ENCODE peak calls at places on chromosomes 1 and 21, in eight cellular contexts. One of them, this sample, is unnamed.

GRCh38 chr1:27668808-27669723 is 2.9 kb downstream of the IFI6 start:
- ATAC-seq in K562: peak
- ATAC-seq in GM23338: peak
- ATAC-seq in Panc1: peak
- ATAC-seq in upper lobe of left lung: no peak
- ATAC-seq in HCT116: peak
- ATAC-seq in HepG2: peak
- ATAC-seq in GM12878: peak
- ATAC-seq in this sample: peak

GRCh38 chr1:191537030-191537429 is 621.2 kb upstream of the RGS18 start:
- ATAC-seq in K562: no peak
- ATAC-seq in GM23338: no peak
- ATAC-seq in Panc1: no peak
- ATAC-seq in upper lobe of left lung: no peak
- ATAC-seq in HCT116: no peak
- ATAC-seq in HepG2: no peak
- ATAC-seq in GM12878: no peak
- ATAC-seq in this sample: no peak

GRCh38 chr1:192903142-192903541 is 94.3 kb downstream of the RGS2 start:
- ATAC-seq in K562: no peak
- ATAC-seq in GM23338: no peak
- ATAC-seq in Panc1: no peak
- ATAC-seq in upper lobe of left lung: no peak
- ATAC-seq in HCT116: no peak
- ATAC-seq in HepG2: no peak
- ATAC-seq in GM12878: no peak
- ATAC-seq in this sample: no peak

GRCh38 chr1:79295967-79296366 is 289.4 kb upstream of the ADGRL4 start:
- ATAC-seq in K562: no peak
- ATAC-seq in GM23338: no peak
- ATAC-seq in Panc1: no peak
- ATAC-seq in upper lobe of left lung: no peak
- ATAC-seq in HCT116: no peak
- ATAC-seq in HepG2: no peak
- ATAC-seq in GM12878: no peak
- ATAC-seq in this sample: no peak

GRCh38 chr1:243587285-243587684 is 262.8 kb downstream of the AKT3 start:
- ATAC-seq in K562: no peak
- ATAC-seq in GM23338: no peak
- ATAC-seq in Panc1: no peak
- ATAC-seq in upper lobe of left lung: no peak
- ATAC-seq in HCT116: no peak
- ATAC-seq in HepG2: no peak
- ATAC-seq in GM12878: no peak
- ATAC-seq in this sample: no peak

GRCh38 chr1:17287377-17287776 is 20.6 kb upstream of the PADI4 start:
- ATAC-seq in K562: no peak
- ATAC-seq in GM23338: no peak
- ATAC-seq in Panc1: peak
- ATAC-seq in upper lobe of left lung: no peak
- ATAC-seq in HCT116: peak
- ATAC-seq in HepG2: no peak
- ATAC-seq in GM12878: no peak
- ATAC-seq in this sample: no peak

GRCh38 chr1:221902961-221903360 is 161.1 kb upstream of the DUSP10 start:
- ATAC-seq in K562: no peak
- ATAC-seq in GM23338: no peak
- ATAC-seq in Panc1: no peak
- ATAC-seq in upper lobe of left lung: peak
- ATAC-seq in HCT116: no peak
- ATAC-seq in HepG2: no peak
- ATAC-seq in GM12878: no peak
- ATAC-seq in this sample: no peak

GRCh38 chr1:212597495-212597894 is 11.1 kb upstream of the ATF3 start:
- ATAC-seq in K562: no peak
- ATAC-seq in GM23338: no peak
- ATAC-seq in Panc1: no peak
- ATAC-seq in upper lobe of left lung: no peak
- ATAC-seq in HCT116: no peak
- ATAC-seq in HepG2: no peak
- ATAC-seq in GM12878: no peak
- ATAC-seq in this sample: no peak

GRCh38 chr1:201051399-201051798 is 27.9 kb upstream of the KIF21B start:
- ATAC-seq in K562: no peak
- ATAC-seq in GM23338: no peak
- ATAC-seq in Panc1: no peak
- ATAC-seq in upper lobe of left lung: no peak
- ATAC-seq in HCT116: no peak
- ATAC-seq in HepG2: no peak
- ATAC-seq in GM12878: no peak
- ATAC-seq in this sample: no peak

GRCh38 chr1:94236630-94237290 is 624 bp downstream of the ARHGAP29 start:
- ATAC-seq in K562: no peak
- ATAC-seq in GM23338: peak
- ATAC-seq in Panc1: peak
- ATAC-seq in upper lobe of left lung: peak
- ATAC-seq in HCT116: peak
- ATAC-seq in HepG2: peak
- ATAC-seq in GM12878: peak
- ATAC-seq in this sample: peak

GRCh38 chr1:233097546-233098254 is 147.3 kb downstream of the NTPCR start:
- ATAC-seq in K562: no peak
- ATAC-seq in GM23338: no peak
- ATAC-seq in Panc1: no peak
- ATAC-seq in upper lobe of left lung: no peak
- ATAC-seq in HCT116: no peak
- ATAC-seq in HepG2: no peak
- ATAC-seq in GM12878: no peak
- ATAC-seq in this sample: peak

GRCh38 chr1:84156210-84156621 is 12.1 kb downstream of the PRKACB start:
- ATAC-seq in K562: no peak
- ATAC-seq in GM23338: no peak
- ATAC-seq in Panc1: peak
- ATAC-seq in upper lobe of left lung: no peak
- ATAC-seq in HCT116: peak
- ATAC-seq in HepG2: no peak
- ATAC-seq in GM12878: peak
- ATAC-seq in this sample: no peak

GRCh38 chr21:33441489-33442477 is 38.0 kb downstream of the TMEM50B start:
- ATAC-seq in K562: peak
- ATAC-seq in GM23338: no peak
- ATAC-seq in Panc1: no peak
- ATAC-seq in upper lobe of left lung: peak
- ATAC-seq in HCT116: no peak
- ATAC-seq in HepG2: no peak
- ATAC-seq in GM12878: peak
- ATAC-seq in this sample: peak

GRCh38 chr1:20125091-20125490 is 5.8 kb upstream of the PLA2G2D start:
- ATAC-seq in K562: peak
- ATAC-seq in GM23338: no peak
- ATAC-seq in Panc1: no peak
- ATAC-seq in upper lobe of left lung: no peak
- ATAC-seq in HCT116: no peak
- ATAC-seq in HepG2: no peak
- ATAC-seq in GM12878: no peak
- ATAC-seq in this sample: no peak

GRCh38 chr1:193156117-193156825 is 30.1 kb downstream of the B3GALT2 start:
- ATAC-seq in K562: no peak
- ATAC-seq in GM23338: no peak
- ATAC-seq in Panc1: no peak
- ATAC-seq in upper lobe of left lung: no peak
- ATAC-seq in HCT116: no peak
- ATAC-seq in HepG2: no peak
- ATAC-seq in GM12878: no peak
- ATAC-seq in this sample: no peak

GRCh38 chr1:9849691-9850441 is 26.1 kb upstream of the CLSTN1 start:
- ATAC-seq in K562: peak
- ATAC-seq in GM23338: peak
- ATAC-seq in Panc1: no peak
- ATAC-seq in upper lobe of left lung: no peak
- ATAC-seq in HCT116: no peak
- ATAC-seq in HepG2: no peak
- ATAC-seq in GM12878: peak
- ATAC-seq in this sample: no peak

GRCh38 chr1:232511172-232511571 is 118.8 kb downstream of the SIPA1L2 start:
- ATAC-seq in K562: no peak
- ATAC-seq in GM23338: no peak
- ATAC-seq in Panc1: no peak
- ATAC-seq in upper lobe of left lung: no peak
- ATAC-seq in HCT116: no peak
- ATAC-seq in HepG2: no peak
- ATAC-seq in GM12878: no peak
- ATAC-seq in this sample: peak

GRCh38 chr1:183306317-183307042 is 111.7 kb downstream of the NMNAT2 start:
- ATAC-seq in K562: peak
- ATAC-seq in GM23338: peak
- ATAC-seq in Panc1: no peak
- ATAC-seq in upper lobe of left lung: no peak
- ATAC-seq in HCT116: peak
- ATAC-seq in HepG2: peak
- ATAC-seq in GM12878: peak
- ATAC-seq in this sample: no peak

GRCh38 chr1:214385428-214385827 is 104.5 kb downstream of the SMYD2 start:
- ATAC-seq in K562: no peak
- ATAC-seq in GM23338: no peak
- ATAC-seq in Panc1: no peak
- ATAC-seq in upper lobe of left lung: no peak
- ATAC-seq in HCT116: no peak
- ATAC-seq in HepG2: no peak
- ATAC-seq in GM12878: no peak
- ATAC-seq in this sample: no peak

GRCh38 chr1:36257375-36257767 is 33.1 kb downstream of the THRAP3 start:
- ATAC-seq in K562: peak
- ATAC-seq in GM23338: peak
- ATAC-seq in Panc1: no peak
- ATAC-seq in upper lobe of left lung: no peak
- ATAC-seq in HCT116: peak
- ATAC-seq in HepG2: peak
- ATAC-seq in GM12878: peak
- ATAC-seq in this sample: no peak

GRCh38 chr1:205826975-205827374 is 14.0 kb upstream of the SLC41A1 start:
- ATAC-seq in K562: no peak
- ATAC-seq in GM23338: no peak
- ATAC-seq in Panc1: no peak
- ATAC-seq in upper lobe of left lung: no peak
- ATAC-seq in HCT116: no peak
- ATAC-seq in HepG2: no peak
- ATAC-seq in GM12878: no peak
- ATAC-seq in this sample: no peak

GRCh38 chr1:99975569-99975968 is 5.8 kb downstream of the SLC35A3 start:
- ATAC-seq in K562: no peak
- ATAC-seq in GM23338: no peak
- ATAC-seq in Panc1: no peak
- ATAC-seq in upper lobe of left lung: no peak
- ATAC-seq in HCT116: no peak
- ATAC-seq in HepG2: no peak
- ATAC-seq in GM12878: no peak
- ATAC-seq in this sample: no peak

GRCh38 chr1:171743014-171743870 is 1.4 kb upstream of the VAMP4 start:
- ATAC-seq in K562: peak
- ATAC-seq in GM23338: no peak
- ATAC-seq in Panc1: no peak
- ATAC-seq in upper lobe of left lung: peak
- ATAC-seq in HCT116: no peak
- ATAC-seq in HepG2: no peak
- ATAC-seq in GM12878: no peak
- ATAC-seq in this sample: peak

GRCh38 chr1:41618066-41618825 is 133.8 kb upstream of the EDN2 start:
- ATAC-seq in K562: no peak
- ATAC-seq in GM23338: no peak
- ATAC-seq in Panc1: no peak
- ATAC-seq in upper lobe of left lung: peak
- ATAC-seq in HCT116: no peak
- ATAC-seq in HepG2: no peak
- ATAC-seq in GM12878: no peak
- ATAC-seq in this sample: peak
- TF ChIP-seq POLR2AphosphoS5 in K562: no peak
- TF ChIP-seq POLR2AphosphoS5 in GM23338: no peak
- TF ChIP-seq POLR2AphosphoS5 in Panc1: no peak
- TF ChIP-seq POLR2AphosphoS5 in upper lobe of left lung: no peak
- TF ChIP-seq POLR2AphosphoS5 in HCT116: no peak
- TF ChIP-seq POLR2AphosphoS5 in HepG2: no peak
- TF ChIP-seq POLR2AphosphoS5 in GM12878: no peak
- TF ChIP-seq POLR2AphosphoS5 in this sample: peak

GRCh38 chr21:15289896-15290841 is 225.4 kb upstream of the NRIP1 start:
- ATAC-seq in K562: peak
- ATAC-seq in GM23338: peak
- ATAC-seq in Panc1: no peak
- ATAC-seq in upper lobe of left lung: peak
- ATAC-seq in HCT116: no peak
- ATAC-seq in HepG2: peak
- ATAC-seq in GM12878: no peak
- ATAC-seq in this sample: no peak
- H3K4me3 ChIP-seq in K562: no peak
- H3K4me3 ChIP-seq in GM23338: no peak
- H3K4me3 ChIP-seq in Panc1: no peak
- H3K4me3 ChIP-seq in upper lobe of left lung: no peak
- H3K4me3 ChIP-seq in HCT116: no peak
- H3K4me3 ChIP-seq in HepG2: no peak
- H3K4me3 ChIP-seq in GM12878: no peak
- H3K4me3 ChIP-seq in this sample: no peak

GRCh38 chr21:43345046-43345745 is 81.7 kb downstream of the SIK1 start:
- ATAC-seq in K562: no peak
- ATAC-seq in GM23338: no peak
- ATAC-seq in Panc1: no peak
- ATAC-seq in upper lobe of left lung: no peak
- ATAC-seq in HCT116: no peak
- ATAC-seq in HepG2: no peak
- ATAC-seq in GM12878: no peak
- ATAC-seq in this sample: no peak
- H3K27ac ChIP-seq in K562: no peak
- H3K27ac ChIP-seq in GM23338: no peak
- H3K27ac ChIP-seq in Panc1: peak
- H3K27ac ChIP-seq in upper lobe of left lung: peak
- H3K27ac ChIP-seq in HCT116: no peak
- H3K27ac ChIP-seq in HepG2: no peak
- H3K27ac ChIP-seq in GM12878: no peak
- H3K27ac ChIP-seq in this sample: no peak

DNA sequence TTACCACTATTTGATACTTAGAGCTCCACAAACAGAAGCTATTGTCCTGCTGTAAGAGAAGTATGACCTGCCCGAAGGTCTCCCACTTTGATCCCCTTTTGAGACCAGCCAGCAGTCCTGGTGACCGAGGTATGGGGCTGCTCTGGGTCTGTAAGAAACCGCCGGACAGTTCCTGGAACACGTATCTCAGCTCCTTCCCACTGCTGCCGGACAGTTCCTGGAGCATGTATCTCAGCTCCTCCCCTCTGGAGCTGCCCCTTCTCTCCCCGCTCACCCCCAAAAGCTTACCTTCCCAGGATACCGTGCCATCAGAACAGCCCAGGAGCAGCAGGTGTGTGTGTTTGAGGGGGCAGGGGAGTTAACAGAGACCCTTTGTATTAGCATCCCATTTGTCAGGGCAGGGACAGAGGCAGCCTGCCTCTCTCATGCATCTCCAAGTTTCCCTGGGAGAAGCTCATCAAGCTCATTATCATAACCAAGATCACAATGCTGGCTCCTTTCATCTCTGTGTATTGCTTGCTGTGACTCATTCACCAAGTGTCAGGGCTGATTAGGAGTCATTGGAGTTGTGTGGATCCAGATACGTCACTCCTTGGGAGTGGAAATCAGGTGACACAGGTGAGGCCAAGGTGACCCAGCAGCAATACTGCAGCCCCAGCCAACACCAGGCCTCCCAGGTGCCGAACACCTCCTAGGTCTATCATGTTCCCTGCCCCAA is 25.3 kb downstream of the OPTC start:
- ATAC-seq in K562: no peak
- ATAC-seq in GM23338: peak
- ATAC-seq in Panc1: no peak
- ATAC-seq in upper lobe of left lung: no peak
- ATAC-seq in HCT116: peak
- ATAC-seq in HepG2: no peak
- ATAC-seq in GM12878: no peak
- ATAC-seq in this sample: no peak
- TF ChIP-seq POLR2AphosphoS5 in K562: no peak
- TF ChIP-seq POLR2AphosphoS5 in GM23338: peak
- TF ChIP-seq POLR2AphosphoS5 in Panc1: no peak
- TF ChIP-seq POLR2AphosphoS5 in upper lobe of left lung: no peak
- TF ChIP-seq POLR2AphosphoS5 in HCT116: no peak
- TF ChIP-seq POLR2AphosphoS5 in HepG2: no peak
- TF ChIP-seq POLR2AphosphoS5 in GM12878: no peak
- TF ChIP-seq POLR2AphosphoS5 in this sample: no peak

This sample was measured in gastroesophageal sphincter.